ENCODE peak calls at places on chromosomes 2 and 18, in five cellular contexts. D is mammary epithelial cell, I is cardiac muscle cell, U is transverse colon, M is GM23338. P is an unnamed sample.

GRCh38 chr2:42977236-42978174 is 185.1 kb upstream of the HAAO start:
- DNase-seq in D (no peak), I (no peak), U (no peak), M (no peak), P (no peak)

GRCh38 chr2:23112517-23112916 is 272.5 kb upstream of the KLHL29 start:
- DNase-seq in D (no peak), I (no peak), U (no peak), M (no peak), P (no peak)

GRCh38 chr2:19893520-19894134 is 8.2 kb downstream of the TTC32 start:
- DNase-seq in D (no peak), I (no peak), U (no peak), M (no peak), P (no peak)

GRCh38 chr2:236661064-236661761 is 91.6 kb downstream of the ACKR3 start:
- DNase-seq in D (peak), I (no peak), U (no peak), M (peak), P (peak)

GRCh38 chr18:46393230-46393629 is 263.8 kb downstream of the LOXHD1 start:
- DNase-seq in D (no peak), I (peak), U (no peak), M (peak), P (no peak)

GRCh38 chr2:162301151-162301804 is 17.2 kb downstream of the IFIH1 start:
- DNase-seq in D (peak), I (peak), U (peak), M (peak), P (peak)

GRCh38 chr2:111122631-111123421 is 2.1 kb downstream of the BCL2L11 start:
- DNase-seq in D (peak), I (peak), U (peak), M (peak), P (peak)

GRCh38 chr2:137050949-137051348 is 285.6 kb downstream of the THSD7B start:
- DNase-seq in D (no peak), I (peak), U (no peak), M (peak), P (no peak)

GRCh38 chr18:27075828-27076227 is 109.3 kb downstream of the CHST9 start:
- DNase-seq in D (no peak), I (no peak), U (no peak), M (no peak), P (no peak)

GRCh38 chr2:128980475-128980874 is 661.8 kb upstream of the HS6ST1 start:
- DNase-seq in D (no peak), I (no peak), U (no peak), M (no peak), P (no peak)

GRCh38 chr2:29910465-29910864 is 10.9 kb downstream of the ALK start:
- DNase-seq in D (no peak), I (no peak), U (no peak), M (no peak), P (no peak)

GRCh38 chr2:109336296-109336695 is 207.3 kb downstream of the SH3RF3 start:
- DNase-seq in D (no peak), I (no peak), U (no peak), M (no peak), P (no peak)

GRCh38 chr18:48679236-48679635 is 140.4 kb downstream of the CTIF start:
- DNase-seq in D (no peak), I (no peak), U (no peak), M (no peak), P (no peak)

GRCh38 chr2:100821913-100822260 is 1.9 kb downstream of the NPAS2 start:
- DNase-seq in D (no peak), I (no peak), U (no peak), M (no peak), P (no peak)

GRCh38 chr2:144356402-144356801 is 163.5 kb downstream of the ZEB2 start:
- DNase-seq in D (no peak), I (no peak), U (no peak), M (no peak), P (no peak)

GRCh38 chr2:60710707-60711106 is 45.4 kb upstream of the PAPOLG start:
- DNase-seq in D (no peak), I (no peak), U (peak), M (no peak), P (peak)

GRCh38 chr2:74099835-74100234 is 47.9 kb downstream of the BOLA3 start:
- DNase-seq in D (no peak), I (no peak), U (peak), M (no peak), P (no peak)

GRCh38 chr2:2795438-2796091 is 464.5 kb upstream of the MYT1L start:
- DNase-seq in D (no peak), I (no peak), U (no peak), M (no peak), P (no peak)
- H3K4me3 ChIP-seq in D (no peak), I (no peak), U (no peak), M (no peak), P (no peak)

GRCh38 chr2:115105966-115106365 is 663.5 kb downstream of the DPP10 start:
- DNase-seq in D (no peak), I (no peak), U (no peak), M (no peak), P (no peak)
- TF ChIP-seq CTCF in D (no peak), I (no peak), U (no peak), M (no peak), P (no peak)

DNA sequence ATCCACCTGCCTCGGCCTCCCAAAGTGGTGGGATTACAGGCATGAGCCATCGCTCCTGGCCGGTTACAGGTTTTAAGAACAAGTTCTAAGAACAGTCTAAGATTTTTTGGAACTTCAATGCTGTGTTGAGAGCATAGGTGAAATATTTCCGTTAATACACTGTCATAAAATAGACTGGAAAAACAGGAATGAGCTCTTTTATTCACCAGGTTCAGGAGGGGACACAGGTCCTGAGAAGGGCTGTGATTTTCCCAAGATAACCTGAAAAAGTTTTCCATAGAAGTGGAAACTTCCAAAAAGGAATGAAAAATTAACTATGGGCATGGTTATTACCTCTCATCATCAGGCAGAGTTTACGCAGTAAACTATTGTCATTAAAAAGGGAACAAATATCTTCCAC is 97.6 kb upstream of the TMEM178A start:
- DNase-seq in D (no peak), I (no peak), U (no peak), M (no peak), P (no peak)
- H3K27ac ChIP-seq in D (no peak), I (no peak), U (peak), M (no peak), P (peak)

GRCh38 chr18:12310762-12311161 is 2.7 kb downstream of the TUBB6 start:
- DNase-seq in D (no peak), I (no peak), U (no peak), M (no peak), P (no peak)
- H3K4me3 ChIP-seq in D (peak), I (no peak), U (no peak), M (no peak), P (peak)

GRCh38 chr2:32399221-32399620 is 42.4 kb downstream of the BIRC6 start:
- DNase-seq in D (no peak), I (no peak), U (no peak), M (no peak), P (no peak)

GRCh38 chr2:32404691-32405090 is 47.9 kb downstream of the BIRC6 start:
- DNase-seq in D (no peak), I (no peak), U (no peak), M (no peak), P (no peak)

GRCh38 chr2:32402087-32402486 is 45.3 kb downstream of the BIRC6 start:
- DNase-seq in D (no peak), I (no peak), U (no peak), M (no peak), P (no peak)

GRCh38 chr2:32403782-32404181 is 47.0 kb downstream of the BIRC6 start:
- DNase-seq in D (no peak), I (no peak), U (no peak), M (no peak), P (no peak)
- TF ChIP-seq CTCF in D (no peak), I (no peak), U (no peak), M (no peak), P (no peak)

GRCh38 chr18:62399781-62400308 is 74.7 kb downstream of the TNFRSF11A start:
- DNase-seq in D (peak), I (peak), U (peak), M (peak), P (no peak)
- H3K27ac ChIP-seq in D (no peak), I (no peak), U (no peak), M (no peak), P (no peak)

DNA sequence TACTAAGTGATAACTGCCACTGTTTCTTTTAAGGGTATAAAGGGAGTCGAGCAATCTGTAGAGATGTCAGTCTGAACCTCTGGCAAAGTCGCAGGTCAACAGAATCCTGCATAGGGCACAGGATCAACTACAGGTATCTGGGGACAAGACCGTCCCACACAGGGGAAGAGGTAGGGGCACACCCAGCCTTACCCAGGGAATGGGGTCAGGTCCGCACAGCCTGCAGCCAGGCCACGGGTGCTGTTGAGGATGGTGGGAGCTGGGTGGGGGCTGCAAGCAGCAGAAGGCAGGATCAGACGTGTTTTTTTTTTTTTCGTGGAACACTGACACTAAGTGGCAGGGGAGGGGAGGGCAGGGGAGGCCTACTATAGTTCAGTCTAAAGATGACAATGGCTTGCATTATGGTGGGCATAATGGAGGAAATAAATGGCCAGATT is 41.9 kb downstream of the HDLBP start:
- DNase-seq in D (no peak), I (no peak), U (no peak), M (peak), P (no peak)
- H3K4me3 ChIP-seq in D (no peak), I (no peak), U (no peak), M (peak), P (peak)

GRCh38 chr2:238876232-238876630 is 28.3 kb downstream of the TWIST2 start:
- DNase-seq in D (no peak), I (no peak), U (no peak), M (no peak), P (no peak)

GRCh38 chr2:238875531-238876231 is 27.8 kb downstream of the TWIST2 start:
- DNase-seq in D (no peak), I (no peak), U (no peak), M (no peak), P (no peak)

GRCh38 chr2:238874330-238875050 is 26.6 kb downstream of the TWIST2 start:
- DNase-seq in D (no peak), I (no peak), U (no peak), M (no peak), P (no peak)

GRCh38 chr2:238873841-238874240 is 26.0 kb downstream of the TWIST2 start:
- DNase-seq in D (no peak), I (no peak), U (no peak), M (no peak), P (no peak)

DNA sequence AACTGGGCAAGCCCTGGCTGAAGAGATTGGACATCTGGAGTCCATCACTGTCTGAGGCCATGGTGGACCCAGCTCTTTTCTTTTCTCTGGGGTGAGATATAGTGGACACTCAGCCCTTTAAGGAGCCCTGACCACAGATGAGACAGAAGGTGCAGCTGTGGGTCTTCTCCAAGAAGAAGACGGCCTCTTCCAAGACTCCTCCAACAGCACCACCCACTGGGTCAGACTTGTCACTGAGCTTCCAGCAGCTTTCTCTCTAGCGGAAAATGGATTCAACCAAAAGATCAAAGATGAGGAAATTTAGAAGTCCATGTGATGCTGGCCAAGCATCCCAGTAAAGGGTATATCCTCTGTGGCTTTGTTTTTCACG is 27.3 kb downstream of the TWIST2 start:
- DNase-seq in D (no peak), I (no peak), U (peak), M (no peak), P (no peak)
- TF ChIP-seq CTCF in D (peak), I (peak), U (no peak), M (peak), P (peak)

DNA sequence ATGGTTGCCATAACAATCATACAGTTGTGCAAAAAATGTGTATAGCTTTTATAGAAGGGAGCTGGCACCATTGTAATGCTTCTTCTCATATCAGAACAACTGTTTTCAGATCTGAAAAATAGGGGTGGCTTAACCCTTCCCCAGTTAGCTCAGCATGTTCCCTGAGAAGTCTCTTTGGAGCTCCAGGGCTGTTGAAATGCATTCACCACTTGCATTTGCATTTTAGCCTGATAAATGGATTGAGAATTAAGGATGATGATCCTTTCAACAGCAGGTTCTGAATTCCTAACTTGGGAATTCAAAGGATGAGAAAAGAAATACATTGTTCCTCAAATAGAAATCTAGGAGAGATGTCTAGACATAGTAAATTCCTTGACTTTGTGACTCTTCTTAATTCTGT is 181.7 kb upstream of the ALPP start:
- DNase-seq in D (no peak), I (no peak), U (no peak), M (peak), P (no peak)
- H3K27ac ChIP-seq in D (no peak), I (no peak), U (no peak), M (peak), P (no peak)

P was measured in brain microvascular endothelial cell.